ENCODE peak calls at places on chromosomes 1 and 21, in six cellular contexts. V is IMR-90, D is H9, P is neuronal stem cell, A is H1, X is mesenchymal stem cell. G is an unnamed sample.

GRCh38 chr1:91804546-91805023 is 81.4 kb downstream of the TGFBR3 start:
- DNase-seq in V (no peak), D (no peak), P (no peak), A (no peak), X (peak; percentile 54), G (no peak)

GRCh38 chr21:32248616-32249550 is 30.0 kb downstream of the MIS18A start:
- DNase-seq in V (peak; percentile 4), D (no peak), P (no peak), A (no peak), X (no peak), G (no peak)

GRCh38 chr1:76336951-76337371 is 262.4 kb downstream of the ST6GALNAC3 start:
- DNase-seq in V (peak; percentile 84), D (peak; percentile 30), P (no peak), A (no peak), X (peak; percentile 52), G (peak; percentile 21)

GRCh38 chr21:32653326-32653901 is 41.2 kb upstream of the CFAP298 start:
- DNase-seq in V (peak; percentile 10), D (peak; percentile 35), P (peak; percentile 5), A (no peak), X (peak; percentile 29), G (peak; percentile 47)

GRCh38 chr1:53740621-53741105 is 1.7 kb upstream of the GLIS1 start:
- DNase-seq in V (peak; percentile 87), D (no peak), P (no peak), A (no peak), X (peak; percentile 30), G (no peak)

GRCh38 chr21:17002628-17003027 is 510.2 kb upstream of the CXADR start:
- DNase-seq in V (no peak), D (no peak), P (no peak), A (no peak), X (no peak), G (peak; percentile 13)

GRCh38 chr1:197521118-197521739 is 253.2 kb downstream of the CRB1 start:
- DNase-seq in V (peak; percentile 44), D (no peak), P (peak; percentile 36), A (no peak), X (peak; percentile 53), G (peak; percentile 53)

GRCh38 chr1:243740255-243740999 is 109.6 kb downstream of the AKT3 start:
- DNase-seq in V (peak; percentile 29), D (no peak), P (no peak), A (no peak), X (peak; percentile 16), G (peak; percentile 86)

GRCh38 chr1:117782056-117782455 is 147.4 kb downstream of the GDAP2 start:
- DNase-seq in V (no peak), D (no peak), P (no peak), A (no peak), X (no peak), G (peak; percentile 74)

GRCh38 chr1:200642481-200642880 is 21.9 kb upstream of the KIF14 start:
- DNase-seq in V (no peak), D (no peak), P (no peak), A (no peak), X (no peak), G (no peak)

GRCh38 chr1:103788377-103788776 is 38.7 kb downstream of the AMY1C start:
- DNase-seq in V (no peak), D (no peak), P (peak; percentile 12), A (no peak), X (peak; percentile 7), G (peak; percentile 10)

GRCh38 chr1:15837931-15838330 is 9.6 kb upstream of the SPEN start:
- DNase-seq in V (no peak), D (no peak), P (no peak), A (no peak), X (no peak), G (no peak)

GRCh38 chr1:152623203-152623844 is 421 bp upstream of the LCE3A start:
- DNase-seq in V (no peak), D (no peak), P (no peak), A (peak; percentile 47), X (no peak), G (peak; percentile 13)

GRCh38 chr1:159798893-159799292 is 3.3 kb upstream of the FCRL6 start:
- DNase-seq in V (peak; percentile 85), D (peak; percentile 86), P (peak; percentile 53), A (peak; percentile 59), X (peak; percentile 89), G (peak; percentile 97)

GRCh38 chr21:19286901-19287300 is 883.3 kb upstream of the TMPRSS15 start:
- DNase-seq in V (no peak), D (no peak), P (no peak), A (no peak), X (no peak), G (no peak)

GRCh38 chr1:19347538-19348177 is 35.5 kb downstream of the SLC66A1 start:
- DNase-seq in V (no peak), D (no peak), P (no peak), A (no peak), X (no peak), G (no peak)

GRCh38 chr1:198986041-198986440 is 347.2 kb downstream of the PTPRC start:
- DNase-seq in V (no peak), D (no peak), P (no peak), A (no peak), X (peak; percentile 6), G (no peak)

GRCh38 chr1:244164563-244164890 is 113.4 kb downstream of the ZBTB18 start:
- DNase-seq in V (no peak), D (no peak), P (no peak), A (no peak), X (no peak), G (no peak)

GRCh38 chr1:87449348-87449963 is 120.8 kb downstream of the LMO4 start:
- DNase-seq in V (peak; percentile 7), D (no peak), P (no peak), A (no peak), X (no peak), G (no peak)

GRCh38 chr1:205458777-205459566 is 3.1 kb upstream of the BLACAT1 start:
- DNase-seq in V (peak; percentile 58), D (peak; percentile 76), P (no peak), A (peak; percentile 80), X (peak; percentile 62), G (peak; percentile 85)

GRCh38 chr1:113250161-113250560 is 140.2 kb upstream of the MAGI3 start:
- DNase-seq in V (no peak), D (no peak), P (no peak), A (no peak), X (no peak), G (no peak)

GRCh38 chr1:42380617-42381423 is at the start of gene RIMKLA:
- DNase-seq in V (peak; percentile 6), D (peak; percentile 80), P (peak; percentile 75), A (peak; percentile 83), X (peak; percentile 37), G (peak; percentile 62)

GRCh38 chr21:39904457-39904856 is 37.2 kb downstream of the PCP4 start:
- DNase-seq in V (no peak), D (no peak), P (no peak), A (no peak), X (no peak), G (no peak)

GRCh38 chr21:41726970-41727783 is 39.7 kb downstream of the RIPK4 start:
- DNase-seq in V (peak; percentile 42), D (no peak), P (no peak), A (no peak), X (peak; percentile 25), G (peak; percentile 22)

GRCh38 chr1:6955357-6956154 is 170.3 kb downstream of the CAMTA1 start:
- DNase-seq in V (no peak), D (no peak), P (no peak), A (no peak), X (no peak), G (no peak)

GRCh38 chr1:196306421-196306820 is 301.8 kb downstream of the KCNT2 start:
- DNase-seq in V (no peak), D (peak; percentile 52), P (no peak), A (no peak), X (no peak), G (peak; percentile 78)

GRCh38 chr1:185017338-185017737 is 28.0 kb upstream of the RNF2 start:
- DNase-seq in V (peak; percentile 94), D (no peak), P (no peak), A (no peak), X (peak; percentile 91), G (no peak)

GRCh38 chr1:240474133-240474614 is 137.8 kb downstream of the GREM2 start:
- DNase-seq in V (peak; percentile 87), D (no peak), P (no peak), A (no peak), X (no peak), G (no peak)

GRCh38 chr1:31694069-31694909 is 9.5 kb downstream of the COL16A1 start:
- DNase-seq in V (peak; percentile 15), D (no peak), P (no peak), A (no peak), X (no peak), G (peak; percentile 59)

DNA sequence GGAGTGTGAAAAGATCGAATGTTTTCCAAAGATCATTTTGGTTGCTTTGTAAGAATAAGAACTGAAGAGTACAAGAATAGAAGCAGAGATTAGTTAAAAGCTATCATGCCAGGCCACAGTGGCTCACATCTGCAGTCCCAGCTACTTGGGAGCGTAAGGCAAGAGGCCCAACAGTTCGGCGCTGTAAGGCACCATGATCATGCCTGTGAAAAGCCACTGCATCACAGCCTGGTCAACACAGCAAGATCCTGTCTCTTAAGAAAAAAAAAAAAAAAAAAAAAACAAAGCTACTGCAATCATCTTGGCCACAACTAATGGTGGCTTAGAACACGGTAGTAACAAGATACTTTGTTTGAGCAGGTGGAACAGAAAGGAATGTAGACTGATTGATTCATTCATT is 116.2 kb downstream of the EIF4G3 start:
- DNase-seq in V (no peak), D (no peak), P (no peak), A (no peak), X (no peak), G (no peak)
- H3K27me3 ChIP-seq in V (no peaks in the 10 kb centered on the region), D (no peaks in the 10 kb centered on the region), P (no peaks in the 10 kb centered on the region), A (no peaks in the 10 kb centered on the region), X (no peaks in the 10 kb centered on the region), G (no peaks in the 10 kb centered on the region)

GRCh38 chr1:1628656-1629429 is 3.1 kb upstream of the MMP23B start:
- DNase-seq in V (no peak), D (peak; percentile 84), P (no peak), A (peak; percentile 83), X (no peak), G (peak; percentile 65)

GRCh38 chr1:1630965-1631792 is 794 bp upstream of the MMP23B start:
- DNase-seq in V (no peak), D (peak; percentile 52), P (no peak), A (peak; percentile 70), X (peak; percentile 37), G (peak; percentile 46)

GRCh38 chr1:1630191-1630964 is 1.6 kb upstream of the MMP23B start:
- DNase-seq in V (no peak), D (peak; percentile 96), P (no peak), A (peak; percentile 89), X (peak; percentile 69), G (peak; percentile 97)

GRCh38 chr1:1627842-1628655 is 3.9 kb upstream of the MMP23B start:
- DNase-seq in V (no peak), D (peak; percentile 28), P (no peak), A (no peak), X (no peak), G (no peak)

GRCh38 chr1:1629430-1630190 is 2.4 kb upstream of the MMP23B start:
- DNase-seq in V (no peak), D (no peak), P (no peak), A (peak; percentile 76), X (no peak), G (peak; percentile 83)
- H2BK15ac ChIP-seq in V (no peak overlapping the region), D (no peak overlapping the region), P (peak overlapping the region; percentile 75), A (no peak overlapping the region), X (no peak overlapping the region), G (no peak overlapping the region)

GRCh38 chr1:110604586-110605148 is 1.5 kb downstream of the KCNA2 start:
- DNase-seq in V (no peak), D (no peak), P (no peak), A (no peak), X (no peak), G (no peak)
- H3K79me1 ChIP-seq in V (no peaks in the 10 kb centered on the region), D (no peaks in the 10 kb centered on the region), P (no peaks in the 10 kb centered on the region), A (no peaks in the 10 kb centered on the region), X (no peaks in the 10 kb centered on the region), G (no peaks in the 10 kb centered on the region)

GRCh38 chr1:22531251-22531650 is 32.0 kb upstream of the EPHA8 start:
- DNase-seq in V (no peak), D (no peak), P (no peak), A (no peak), X (no peak), G (no peak)
- H3K27me3 ChIP-seq in V (no peaks in the 10 kb centered on the region), D (no peaks in the 10 kb centered on the region), P (no peaks in the 10 kb centered on the region), A (no peaks in the 10 kb centered on the region), X (no peaks in the 10 kb centered on the region), G (no peaks in the 10 kb centered on the region)

G was measured in mesendoderm.